ENCODE peak calls at places on chromosomes 4 and X, in four cellular contexts. A, F, L and P are unnamed samples.

GRCh38 chrX:72268601-72269365 is 8.3 kb downstream of the RPS4X start:
- DNase-seq in A (no peak), F (no peak), L (no peak), P (no peak)

GRCh38 chr4:187289371-187289770 is 565.7 kb upstream of the FAT1 start:
- DNase-seq in A (no peak), F (no peak), L (no peak), P (no peak)

GRCh38 chrX:108737754-108738153 is 1.4 kb upstream of the IRS4 start:
- DNase-seq in A (no peak), F (no peak), L (no peak), P (no peak)

GRCh38 chr4:152102184-152103000 is 341.6 kb upstream of the GATB start:
- DNase-seq in A (no peak), F (peak), L (no peak), P (no peak)

GRCh38 chrX:46788902-46789301 is 30.0 kb upstream of the SLC9A7 start:
- DNase-seq in A (no peak), F (no peak), L (no peak), P (no peak)

GRCh38 chrX:73903941-73904340 is 340.9 kb downstream of the CHIC1 start:
- DNase-seq in A (no peak), F (no peak), L (no peak), P (no peak)

GRCh38 chr4:11805837-11806236 is 377.1 kb upstream of the HS3ST1 start:
- DNase-seq in A (no peak), F (peak), L (no peak), P (no peak)

GRCh38 chrX:11665144-11666040 is at the start of gene ARHGAP6:
- DNase-seq in A (no peak), F (no peak), L (no peak), P (no peak)

GRCh38 chr4:89538171-89538570 is 230.6 kb upstream of the GPRIN3 start:
- DNase-seq in A (no peak), F (no peak), L (no peak), P (no peak)

GRCh38 chr4:4519296-4519898 is 22.5 kb downstream of the STX18 start:
- DNase-seq in A (no peak), F (no peak), L (no peak), P (no peak)

GRCh38 chr4:186029731-186030421 is 39.1 kb upstream of the TLR3 start:
- DNase-seq in A (peak), F (no peak), L (no peak), P (no peak)

GRCh38 chrX:148441387-148441786 is 59.0 kb upstream of the AFF2 start:
- DNase-seq in A (no peak), F (no peak), L (no peak), P (no peak)

GRCh38 chrX:78330068-78330467 is 2.7 kb upstream of the CYSLTR1 start:
- DNase-seq in A (no peak), F (no peak), L (no peak), P (no peak)

GRCh38 chrX:150903110-150903508 is 4.6 kb upstream of the CD99L2 start:
- DNase-seq in A (no peak), F (no peak), L (no peak), P (no peak)

GRCh38 chrX:151694661-151695582 is at the start of gene PRRG3:
- DNase-seq in A (no peak), F (no peak), L (no peak), P (no peak)

GRCh38 chr4:172232966-172233365 is 419.8 kb downstream of the GALNTL6 start:
- DNase-seq in A (no peak), F (no peak), L (no peak), P (no peak)

GRCh38 chrX:133523094-133523493 is 107.8 kb upstream of the GPC4 start:
- DNase-seq in A (no peak), F (no peak), L (no peak), P (no peak)

GRCh38 chr4:16516796-16517413 is 290.6 kb upstream of the TAPT1 start:
- DNase-seq in A (peak), F (no peak), L (no peak), P (no peak)

GRCh38 chrX:99117011-99117410 is 1293.1 kb downstream of the PCDH19 start:
- DNase-seq in A (no peak), F (no peak), L (no peak), P (no peak)

GRCh38 chr4:2243682-2244380 is 1.9 kb upstream of the HAUS3 start:
- DNase-seq in A (peak), F (no peak), L (no peak), P (peak)

GRCh38 chr4:100095729-100096595 is 94.3 kb downstream of the DDIT4L start:
- DNase-seq in A (no peak), F (peak), L (peak), P (peak)

GRCh38 chr4:53497446-53498069 is 93.7 kb downstream of the LNX1 start:
- DNase-seq in A (no peak), F (no peak), L (no peak), P (no peak)